ENCODE peak calls at places on chromosomes 4 and X, in seven cellular contexts. S is lung; J is substantia nigra; M is T-helper 1 cell; A is stimulated activated CD4-positive, alpha-beta T cell treated with anti-CD3 and anti-CD28 coated beads, Interleukin-4, amount 100 ng/mL, for 1 hour; E is H7; K is LoVo. H is an unnamed sample.

GRCh38 chrX:123590842-123591491 is 141.9 kb downstream of the THOC2 start:
- DNase-seq in S (no peak), K (no peak), A (no peak), E (no peak), M (no peak), J (no peak), H (no peak)

GRCh38 chr4:26782830-26783202 is 77.8 kb upstream of the STIM2 start:
- DNase-seq in J (no peak), E (no peak), K (peak; percentile 14), S (no peak), A (no peak), M (no peak), H (no peak)

GRCh38 chr4:41661447-41662076 is 87.0 kb downstream of the PHOX2B start:
- DNase-seq in A (peak; percentile 34), J (peak; percentile 34), S (peak; percentile 54), E (peak; percentile 56), M (no peak), K (peak; percentile 51), H (peak; percentile 67)

GRCh38 chr4:159012381-159012780 is 90.5 kb upstream of the RAPGEF2 start:
- DNase-seq in E (no peak), S (no peak), J (no peak), M (no peak), K (peak; percentile 10), A (no peak), H (no peak)

GRCh38 chrX:37462346-37462745 is 109.1 kb upstream of the LANCL3 start:
- DNase-seq in E (no peak), J (no peak), A (no peak), K (no peak), M (no peak), S (no peak), H (peak; percentile 22)

GRCh38 chr4:169132561-169133305 is 122.7 kb upstream of the CBR4 start:
- DNase-seq in J (no peak), K (no peak), E (no peak), M (no peak), A (no peak), S (no peak), H (no peak)

GRCh38 chrX:101370888-101371504 is 15.0 kb downstream of the BTK start:
- DNase-seq in J (no peak), M (no peak), E (no peak), K (no peak), S (no peak), A (no peak), H (no peak)

GRCh38 chr4:85555210-85555609 is 80.3 kb downstream of the ARHGAP24 start:
- DNase-seq in K (no peak), S (no peak), E (no peak), A (no peak), M (no peak), J (no peak), H (no peak)

GRCh38 chr4:136505020-136505419 is 1027.3 kb downstream of the PCDH18 start:
- DNase-seq in E (no peak), S (no peak), M (no peak), K (no peak), A (no peak), J (no peak), H (no peak)

GRCh38 chr4:142396279-142396678 is 449.8 kb downstream of the INPP4B start:
- DNase-seq in M (no peak), A (no peak), J (no peak), K (no peak), E (no peak), S (no peak), H (no peak)

GRCh38 chr4:97152159-97152558 is 991.1 kb downstream of the STPG2 start:
- DNase-seq in M (no peak), A (no peak), K (no peak), J (no peak), E (no peak), S (no peak), H (no peak)

GRCh38 chr4:177108708-177109107 is 201.0 kb upstream of the NEIL3 start:
- DNase-seq in E (no peak), K (no peak), S (no peak), A (no peak), J (no peak), M (no peak), H (no peak)

GRCh38 chrX:110665636-110666035 is 130.0 kb downstream of the CHRDL1 start:
- DNase-seq in J (peak; percentile 6), K (no peak), A (no peak), S (peak; percentile 63), E (peak; percentile 25), M (no peak), H (peak; percentile 47)

GRCh38 chr4:8342651-8343050 is 73.1 kb downstream of the HTRA3 start:
- DNase-seq in J (no peak), S (no peak), E (peak; percentile 92), A (no peak), K (no peak), M (no peak), H (peak; percentile 76)

GRCh38 chr4:39542633-39543393 is 15.6 kb upstream of the UGDH start:
- DNase-seq in J (no peak), E (no peak), A (no peak), K (no peak), M (no peak), S (no peak), H (no peak)

GRCh38 chr4:129323630-129324029 is 227.7 kb downstream of the C4orf33 start:
- DNase-seq in J (no peak), A (no peak), E (no peak), K (no peak), S (no peak), M (no peak), H (no peak)

GRCh38 chr4:84451546-84451945 is 47.5 kb downstream of the NKX6-1 start:
- DNase-seq in A (no peak), K (peak; percentile 9), S (no peak), J (no peak), E (no peak), M (no peak), H (no peak)

GRCh38 chr4:38856524-38857337 is at the start of gene TLR6:
- DNase-seq in J (no peak), S (peak; percentile 38), M (peak; percentile 62), A (peak; percentile 49), K (peak; percentile 81), E (peak; percentile 50), H (peak; percentile 70)

GRCh38 chr4:140085062-140085622 is 68.8 kb downstream of the MAML3 start:
- DNase-seq in J (no peak), A (no peak), M (no peak), E (no peak), K (peak; percentile 73), S (no peak), H (peak; percentile 74)